ENCODE peak calls at places on chromosomes 3 and 15, in ten cellular contexts. S, L, Z, P, O, I, X, Q, D and T are unnamed samples.

GRCh38 chr15:32982001-32982400 is 212.5 kb downstream of the FMN1 start:
- DNase-seq in X (no peak), O (no peak), P (no peak), Q (no peak), Z (no peak), I (no peak), S (no peak), L (no peak), D (no peak), T (no peak)

GRCh38 chr3:72123908-72124441 is 339.0 kb upstream of the PROK2 start:
- DNase-seq in I (no peak), O (peak; percentile 91), X (no peak), Q (no peak), Z (no peak), P (peak; percentile 85), D (peak; percentile 78), S (peak; percentile 84), L (peak; percentile 11), T (peak; percentile 62)

GRCh38 chr3:48595526-48596121 is 495 bp upstream of the COL7A1 start:
- DNase-seq in Z (peak; percentile 80), O (peak; percentile 89), I (no peak), P (peak; percentile 97), Q (no peak), S (no peak), X (peak; percentile 48), D (peak; percentile 86), L (no peak), T (peak; percentile 92)

GRCh38 chr3:195441971-195442572 is 748 bp downstream of the ACAP2 start:
- DNase-seq in Z (peak; percentile 70), P (peak; percentile 76), D (peak; percentile 40), X (peak; percentile 65), L (peak; percentile 70), I (peak; percentile 31), O (peak; percentile 36), Q (peak; percentile 62), S (peak; percentile 37), T (no peak)

GRCh38 chr3:153162513-153163348 is 705 bp downstream of the RAP2B start:
- DNase-seq in I (peak; percentile 23), S (peak; percentile 37), Q (peak; percentile 69), D (peak; percentile 26), X (peak; percentile 56), Z (peak; percentile 68), P (peak; percentile 72), L (peak; percentile 74), O (peak; percentile 47), T (no peak)

GRCh38 chr3:87145553-87145952 is 81.6 kb upstream of the CHMP2B start:
- DNase-seq in X (peak; percentile 80), L (no peak), O (no peak), Z (no peak), S (no peak), Q (no peak), D (peak; percentile 45), P (peak; percentile 23), I (no peak), T (no peak)

GRCh38 chr15:40932625-40933519 is 3.7 kb downstream of the DLL4 start:
- DNase-seq in X (no peak), O (no peak), S (no peak), P (no peak), I (no peak), D (no peak), L (no peak), Q (no peak), Z (peak; percentile 78), T (no peak)

GRCh38 chr15:71250936-71251468 is 135.7 kb downstream of the THSD4 start:
- DNase-seq in O (no peak), P (no peak), Q (no peak), X (no peak), Z (no peak), L (no peak), D (no peak), S (no peak), I (no peak), T (no peak)

GRCh38 chr15:31472636-31473383 is 146.2 kb downstream of the KLF13 start:
- DNase-seq in P (peak; percentile 68), L (peak; percentile 72), Z (peak; percentile 55), Q (no peak), O (peak; percentile 43), X (no peak), D (peak; percentile 64), S (no peak), I (peak; percentile 26), T (no peak)

GRCh38 chr3:188687389-188687788 is 484.4 kb upstream of the TPRG1 start:
- DNase-seq in Z (no peak), D (peak; percentile 86), Q (no peak), X (peak; percentile 50), L (no peak), I (no peak), S (no peak), O (peak; percentile 87), P (peak; percentile 85), T (peak; percentile 81)

GRCh38 chr3:66363133-66363532 is 137.7 kb downstream of the LRIG1 start:
- DNase-seq in X (no peak), Q (no peak), O (peak; percentile 17), P (no peak), I (no peak), L (no peak), S (no peak), D (peak; percentile 22), Z (no peak), T (no peak)

GRCh38 chr3:149007567-149008257 is 16.4 kb downstream of the GYG1 start:
- DNase-seq in L (no peak), Z (no peak), D (no peak), I (no peak), P (no peak), O (no peak), Q (no peak), X (no peak), S (no peak), T (no peak)

GRCh38 chr3:193970773-193971206 is 165.2 kb upstream of the HES1 start:
- DNase-seq in S (no peak), O (peak; percentile 77), Q (no peak), P (no peak), D (no peak), Z (no peak), I (no peak), L (peak; percentile 13), X (no peak), T (no peak)

GRCh38 chr3:146184616-146185015 is 23.6 kb upstream of the PLOD2 start:
- DNase-seq in L (no peak), I (no peak), D (peak; percentile 45), X (no peak), S (no peak), Z (no peak), P (peak; percentile 58), O (peak; percentile 52), Q (no peak), T (no peak)

GRCh38 chr3:39095146-39095677 is 12.2 kb downstream of the GORASP1 start:
- DNase-seq in D (no peak), L (no peak), O (no peak), Z (no peak), P (no peak), S (no peak), X (no peak), I (no peak), Q (no peak), T (no peak)
- H3K36me3 ChIP-seq in D (peaks cover 58% of the 10 kb centered on the region), L (peaks cover 34% of the 10 kb centered on the region), O (peaks cover 11% of the 10 kb centered on the region), Z (no peaks in the 10 kb centered on the region), P (peaks cover 37% of the 10 kb centered on the region), S (peaks cover 98% of the 10 kb centered on the region), X (peaks cover 27% of the 10 kb centered on the region), I (peaks cover 64% of the 10 kb centered on the region), Q (peaks cover 100% of the 10 kb centered on the region), T (peaks cover 6% of the 10 kb centered on the region)

GRCh38 chr15:28273468-28273867 is 48.5 kb downstream of the HERC2 start:
- DNase-seq in I (no peak), P (no peak), D (peak; percentile 34), X (peak; percentile 56), O (no peak), Q (no peak), L (no peak), S (no peak), Z (no peak), T (no peak)
- H3K36me3 ChIP-seq in I (peaks cover 20% of the 10 kb centered on the region), P (peaks cover 8% of the 10 kb centered on the region), D (peaks cover 38% of the 10 kb centered on the region), X (peaks cover 8% of the 10 kb centered on the region), O (peaks cover 2% of the 10 kb centered on the region), Q (peaks cover 75% of the 10 kb centered on the region), L (peaks cover 24% of the 10 kb centered on the region), S (peaks cover 89% of the 10 kb centered on the region), Z (no peaks in the 10 kb centered on the region), T (peaks cover 4% of the 10 kb centered on the region)

GRCh38 chr3:184354740-184355139 is 6.7 kb downstream of the CLCN2 start:
- DNase-seq in D (no peak), I (no peak), Q (peak; percentile 39), P (no peak), L (no peak), X (no peak), S (no peak), O (no peak), Z (no peak), T (no peak)
- H3K36me3 ChIP-seq in D (peaks cover 22% of the 10 kb centered on the region), I (no peaks in the 10 kb centered on the region), Q (peaks cover 10% of the 10 kb centered on the region), P (no peaks in the 10 kb centered on the region), L (no peaks in the 10 kb centered on the region), X (peaks cover 3% of the 10 kb centered on the region), S (peaks cover 42% of the 10 kb centered on the region), O (peaks cover 9% of the 10 kb centered on the region), Z (no peaks in the 10 kb centered on the region), T (peaks cover 1% of the 10 kb centered on the region)

GRCh38 chr3:135531996-135532395 is 433.5 kb upstream of the PPP2R3A start:
- DNase-seq in P (no peak), S (no peak), X (no peak), Q (no peak), I (no peak), D (no peak), L (no peak), Z (no peak), O (no peak), T (no peak)
- H3K36me3 ChIP-seq in P (no peaks in the 10 kb centered on the region), S (no peaks in the 10 kb centered on the region), X (no peaks in the 10 kb centered on the region), Q (no peaks in the 10 kb centered on the region), I (no peaks in the 10 kb centered on the region), D (no peaks in the 10 kb centered on the region), L (no peaks in the 10 kb centered on the region), Z (no peaks in the 10 kb centered on the region), O (no peaks in the 10 kb centered on the region), T (no peaks in the 10 kb centered on the region)

DNA sequence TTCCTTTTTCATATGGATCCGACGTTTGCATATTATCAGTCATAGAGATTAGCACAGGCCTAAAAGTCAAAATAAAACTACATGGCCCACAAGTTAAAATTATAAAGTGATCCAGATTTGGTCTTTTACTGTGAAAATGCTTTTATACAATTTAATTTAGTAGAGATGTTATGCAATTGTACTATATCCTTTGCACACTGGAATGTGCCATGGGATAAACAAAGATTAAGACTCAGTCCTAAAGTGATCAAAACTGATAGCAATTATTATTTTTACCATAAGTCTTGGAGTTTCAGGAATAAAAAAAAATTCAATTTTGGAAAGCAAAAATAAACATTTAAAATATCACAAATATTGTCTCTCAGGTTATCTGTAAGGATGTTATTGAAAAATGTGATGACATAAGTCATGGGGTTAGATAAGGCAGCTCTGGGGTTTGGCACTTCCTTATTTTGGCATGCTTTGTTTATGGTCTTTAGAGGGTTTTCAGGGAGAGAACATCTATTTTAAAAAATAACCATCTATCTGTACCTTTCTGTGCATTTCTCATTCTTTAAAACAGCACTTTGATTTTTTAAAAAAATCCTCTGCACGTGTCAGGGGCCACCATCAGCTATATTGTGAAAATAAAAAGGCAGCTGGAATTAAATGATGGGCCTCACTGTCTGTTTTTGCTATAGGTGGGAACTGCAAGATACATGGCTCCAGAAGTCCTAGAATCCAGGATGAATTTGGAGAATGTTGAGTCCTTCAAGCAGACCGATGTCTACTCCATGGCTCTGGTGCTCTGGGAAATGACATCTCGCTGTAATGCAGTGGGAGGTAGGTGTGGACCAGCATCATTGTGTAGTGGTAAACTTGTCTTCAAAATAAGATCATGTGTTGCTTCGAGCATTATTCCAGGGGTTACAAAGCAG is 67.3 kb downstream of the TGFBR2 start:
- DNase-seq in I (no peak), S (no peak), X (no peak), L (no peak), O (no peak), P (no peak), Z (no peak), Q (no peak), D (no peak), T (no peak)
- H3K36me3 ChIP-seq in I (peaks cover 65% of the 10 kb centered on the region), S (peaks cover 69% of the 10 kb centered on the region), X (peaks cover 36% of the 10 kb centered on the region), L (no peaks in the 10 kb centered on the region), O (peaks cover 10% of the 10 kb centered on the region), P (peaks cover 83% of the 10 kb centered on the region), Z (no peaks in the 10 kb centered on the region), Q (peaks cover 95% of the 10 kb centered on the region), D (peaks cover 45% of the 10 kb centered on the region), T (peaks cover 7% of the 10 kb centered on the region)